ENCODE peak calls at places on chromosomes 2 and 18, in six cellular contexts. I is H4, W is fibroblast of lung, M is H1, Y is PC-9, N is ELF-1. J is an unnamed sample.

GRCh38 chr2:86221066-86221684 is 21.9 kb downstream of the MRPL35 start:
- DNase-seq in I (peak), W (peak), M (no peak), Y (peak), N (peak), J (peak)

GRCh38 chr2:179814050-179814449 is 47.4 kb downstream of the ZNF385B start:
- DNase-seq in I (no peak), W (no peak), M (no peak), Y (no peak), N (no peak), J (no peak)

GRCh38 chr2:99682280-99683060 is 192.7 kb upstream of the REV1 start:
- DNase-seq in I (no peak), W (peak), M (peak), Y (no peak), N (no peak), J (no peak)

GRCh38 chr2:10914272-10914693 is 2.5 kb downstream of the KCNF1 start:
- DNase-seq in I (no peak), W (peak), M (no peak), Y (peak), N (peak), J (no peak)

GRCh38 chr18:57434177-57434535 is 1.0 kb upstream of the ONECUT2 start:
- DNase-seq in I (no peak), W (no peak), M (peak), Y (no peak), N (peak), J (no peak)

GRCh38 chr2:26274058-26274613 is 29.4 kb downstream of the HADHB start:
- DNase-seq in I (peak), W (peak), M (no peak), Y (peak), N (no peak), J (no peak)

GRCh38 chr2:42424033-42424432 is 63.0 kb upstream of the COX7A2L start:
- DNase-seq in I (no peak), W (peak), M (no peak), Y (no peak), N (no peak), J (no peak)

GRCh38 chr2:68916226-68916625 is 36.5 kb downstream of the GKN2 start:
- DNase-seq in I (no peak), W (no peak), M (no peak), Y (no peak), N (no peak), J (no peak)

GRCh38 chr2:23387221-23387550 is 2.2 kb downstream of the KLHL29 start:
- DNase-seq in I (no peak), W (no peak), M (no peak), Y (no peak), N (no peak), J (no peak)

GRCh38 chr18:71951021-71951420 is 593.1 kb downstream of the CBLN2 start:
- DNase-seq in I (no peak), W (no peak), M (no peak), Y (no peak), N (no peak), J (no peak)

GRCh38 chr2:50018938-50019337 is 864.6 kb upstream of the FSHR start:
- DNase-seq in I (no peak), W (no peak), M (no peak), Y (no peak), N (no peak), J (no peak)

GRCh38 chr18:46590103-46590502 is 66.9 kb downstream of the LOXHD1 start:
- DNase-seq in I (no peak), W (no peak), M (no peak), Y (no peak), N (no peak), J (no peak)

GRCh38 chr2:204072443-204073324 is 136.1 kb downstream of the ICOS start:
- DNase-seq in I (no peak), W (no peak), M (peak), Y (peak), N (peak), J (no peak)

GRCh38 chr2:99278793-99279291 is 22.2 kb downstream of the LYG1 start:
- DNase-seq in I (peak), W (peak), M (no peak), Y (no peak), N (no peak), J (no peak)

GRCh38 chr2:225534697-225535096 is 135.2 kb downstream of the NYAP2 start:
- DNase-seq in I (no peak), W (no peak), M (no peak), Y (no peak), N (no peak), J (no peak)

J was measured in memory B cell.